ENCODE peak calls at places on chromosome 21, in eight cellular contexts. D, Y, I, R, C, B, L and E are unnamed samples.

GRCh38 chr21:32819702-32820101 is 48.1 kb upstream of the PAXBP1 start:
- DNase-seq in D (no peak), Y (no peak), I (no peak), R (no peak), C (no peak), B (no peak), L (peak; percentile 98), E (no peak)

GRCh38 chr21:25307489-25307888 is 299.8 kb downstream of the MRPL39 start:
- DNase-seq in D (no peak), Y (no peak), I (no peak), R (no peak), C (no peak), B (no peak), L (peak; percentile 30), E (no peak)

GRCh38 chr21:15062566-15062965 is 2.2 kb downstream of the NRIP1 start:
- DNase-seq in D (no peak), Y (no peak), I (no peak), R (no peak), C (no peak), B (no peak), L (peak; percentile 51), E (no peak)

GRCh38 chr21:39071623-39072214 is 111.5 kb downstream of the PSMG1 start:
- DNase-seq in D (no peak), Y (no peak), I (no peak), R (no peak), C (no peak), B (no peak), L (peak; percentile 33), E (no peak)

GRCh38 chr21:15775291-15775690 is 45.5 kb downstream of the USP25 start:
- DNase-seq in D (peak; percentile 13), Y (no peak), I (no peak), R (no peak), C (no peak), B (no peak), L (no peak), E (no peak)

GRCh38 chr21:38811257-38811656 is 5.5 kb downstream of the ETS2 start:
- DNase-seq in D (no peak), Y (no peak), I (no peak), R (no peak), C (no peak), B (no peak), L (peak; percentile 88), E (no peak)

GRCh38 chr21:24658016-24658415 is 949.3 kb downstream of the MRPL39 start:
- DNase-seq in D (no peak), Y (no peak), I (no peak), R (no peak), C (no peak), B (no peak), L (no peak), E (no peak)

GRCh38 chr21:38796426-38796825 is 9.3 kb upstream of the ETS2 start:
- DNase-seq in D (no peak), Y (peak; percentile 46), I (no peak), R (peak; percentile 60), C (no peak), B (no peak), L (no peak), E (no peak)

GRCh38 chr21:32285476-32285875 is 6.6 kb upstream of the MIS18A start:
- DNase-seq in D (no peak), Y (no peak), I (no peak), R (no peak), C (no peak), B (no peak), L (no peak), E (no peak)

GRCh38 chr21:14985306-14985705 is 79.5 kb downstream of the NRIP1 start:
- DNase-seq in D (no peak), Y (no peak), I (no peak), R (no peak), C (no peak), B (no peak), L (no peak), E (no peak)

GRCh38 chr21:16794944-16795343 is 717.9 kb upstream of the CXADR start:
- DNase-seq in D (no peak), Y (no peak), I (no peak), R (no peak), C (peak; percentile 81), B (no peak), L (peak; percentile 87), E (no peak)

GRCh38 chr21:16624468-16625102 is 888.3 kb upstream of the CXADR start:
- DNase-seq in D (no peak), Y (no peak), I (no peak), R (no peak), C (no peak), B (no peak), L (no peak), E (no peak)

GRCh38 chr21:15592271-15592860 is 137.4 kb upstream of the USP25 start:
- DNase-seq in D (peak; percentile 7), Y (peak; percentile 17), I (peak; percentile 25), R (no peak), C (no peak), B (no peak), L (peak; percentile 76), E (peak; percentile 36)

GRCh38 chr21:31959881-31960280 is 87.1 kb downstream of the HUNK start:
- DNase-seq in D (no peak), Y (no peak), I (no peak), R (no peak), C (no peak), B (no peak), L (no peak), E (no peak)

GRCh38 chr21:32524010-32524719 is 61.2 kb downstream of the TCP10L start:
- DNase-seq in D (peak; percentile 38), Y (no peak), I (peak; percentile 28), R (no peak), C (no peak), B (no peak), L (peak; percentile 98), E (no peak)

GRCh38 chr21:38596264-38597042 is 98.2 kb upstream of the ERG start:
- DNase-seq in D (no peak), Y (no peak), I (no peak), R (no peak), C (no peak), B (no peak), L (no peak), E (no peak)

GRCh38 chr21:38440746-38441145 is 57.5 kb downstream of the ERG start:
- DNase-seq in D (no peak), Y (peak; percentile 44), I (peak; percentile 48), R (no peak), C (no peak), B (no peak), L (peak; percentile 94), E (no peak)

GRCh38 chr21:43578677-43579313 is 80.5 kb downstream of the HSF2BP start:
- DNase-seq in D (no peak), Y (no peak), I (no peak), R (no peak), C (no peak), B (no peak), L (peak; percentile 81), E (no peak)

GRCh38 chr21:28215214-28215954 is 777.3 kb downstream of the LTN1 start:
- DNase-seq in D (no peak), Y (no peak), I (no peak), R (no peak), C (no peak), B (no peak), L (peak; percentile 94), E (no peak)

GRCh38 chr21:35619184-35619583 is 441.1 kb downstream of the SETD4 start:
- DNase-seq in D (no peak), Y (peak; percentile 14), I (no peak), R (no peak), C (no peak), B (no peak), L (peak; percentile 68), E (no peak)

GRCh38 chr21:35616090-35616489 is 444.2 kb downstream of the SETD4 start:
- DNase-seq in D (no peak), Y (no peak), I (no peak), R (no peak), C (no peak), B (no peak), L (peak; percentile 87), E (no peak)

GRCh38 chr21:35615325-35615724 is 445.0 kb downstream of the SETD4 start:
- DNase-seq in D (no peak), Y (no peak), I (no peak), R (no peak), C (no peak), B (no peak), L (no peak), E (no peak)

GRCh38 chr21:35614412-35614901 is 445.9 kb downstream of the SETD4 start:
- DNase-seq in D (no peak), Y (peak; percentile 35), I (no peak), R (no peak), C (no peak), B (no peak), L (peak; percentile 67), E (no peak)

DNA sequence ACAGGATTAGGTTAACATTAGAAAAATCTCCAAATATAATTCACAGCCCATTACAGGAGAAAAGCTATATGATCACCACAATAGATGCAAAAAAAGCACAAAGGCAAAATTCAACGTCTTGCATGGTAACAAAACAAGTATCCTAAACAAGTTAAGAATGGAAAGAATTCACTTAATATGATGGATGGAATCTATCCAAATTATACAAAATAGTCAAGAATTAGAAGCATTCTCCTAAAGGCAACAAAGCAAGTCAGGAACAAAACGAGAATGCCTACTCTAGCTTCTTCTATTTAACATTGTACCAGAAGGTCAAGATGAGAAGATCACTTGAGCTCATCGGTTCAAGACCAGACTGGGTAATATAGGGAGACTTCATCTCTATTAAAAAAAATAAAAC is 442.8 kb downstream of the SETD4 start:
- DNase-seq in D (no peak), Y (no peak), I (no peak), R (no peak), C (no peak), B (no peak), L (no peak), E (no peak)
- TF ChIP-seq CTCF in D (no peak), Y (no peak), I (no peak), R (no peak), C (no peak), B (no peak), L (no peak), E (no peak)

GRCh38 chr21:42513151-42513984 is at the start of gene SLC37A1:
- DNase-seq in D (peak; percentile 42), Y (peak; percentile 40), I (peak; percentile 65), R (peak; percentile 39), C (peak; percentile 59), B (peak; percentile 62), L (no peak), E (peak; percentile 76)
- TF ChIP-seq CTCF in D (no peak), Y (no peak), I (peak; percentile 26), R (no peak), C (no peak), B (no peak), L (no peak), E (peak; percentile 34)

GRCh38 chr21:46092811-46093667 is 4.9 kb upstream of the COL6A2 start:
- DNase-seq in D (no peak), Y (peak; percentile 16), I (no peak), R (no peak), C (no peak), B (no peak), L (no peak), E (no peak)
- TF ChIP-seq CTCF in D (no peak), Y (no peak), I (no peak), R (no peak), C (no peak), B (no peak), L (peak; percentile 17), E (no peak)

DNA sequence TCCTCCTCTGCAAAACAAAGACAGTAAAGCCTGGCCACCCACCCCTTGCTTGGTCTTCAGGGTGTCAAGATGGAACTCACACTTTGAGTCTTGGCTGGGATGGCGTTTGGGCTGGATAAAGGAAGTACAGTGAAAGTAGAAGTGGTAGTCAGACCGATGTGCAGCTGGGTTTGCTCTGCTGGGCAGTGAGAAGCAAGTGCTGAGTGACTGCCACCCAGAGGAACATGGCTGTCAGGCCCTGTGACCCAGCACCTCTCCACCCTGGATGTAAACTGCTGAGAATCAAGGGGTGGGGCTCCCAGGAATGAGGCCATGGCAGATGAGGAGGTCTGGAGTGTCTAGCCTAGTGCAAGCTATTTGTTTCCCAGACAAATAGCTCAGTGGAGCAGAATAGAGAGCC is 51.2 kb downstream of the POFUT2 start:
- DNase-seq in D (no peak), Y (no peak), I (no peak), R (no peak), C (no peak), B (no peak), L (no peak), E (no peak)
- TF ChIP-seq CTCF in D (no peak), Y (no peak), I (no peak), R (no peak), C (no peak), B (no peak), L (no peak), E (peak; percentile 15)